ENCODE peak calls at places on chromosomes 16 and 17, in six cellular contexts. C is heart right ventricle; Q is GM23338; J is effector memory CD4-positive, alpha-beta T cell; U is psoas muscle; I is stomach. Z is an unnamed sample.

GRCh38 chr16:73020409-73020884 is 27.5 kb downstream of the ZFHX3 start:
- DNase-seq in U (peak; percentile 85), C (peak; percentile 72), I (peak; percentile 90), Q (no peak), J (no peak), Z (no peak)

GRCh38 chr17:652310-652709 is 62.3 kb downstream of the VPS53 start:
- DNase-seq in C (peak; percentile 77), I (no peak), J (no peak), Q (no peak), U (peak; percentile 90), Z (peak; percentile 77)

GRCh38 chr16:86952769-86953168 is 364.4 kb downstream of the C16orf95 start:
- DNase-seq in I (no peak), J (no peak), Q (no peak), C (no peak), U (no peak), Z (no peak)

GRCh38 chr16:89853306-89853993 is 19.9 kb upstream of the TCF25 start:
- DNase-seq in C (no peak), U (no peak), J (no peak), I (peak; percentile 45), Q (no peak), Z (no peak)

GRCh38 chr17:73841431-73842060 is 197.3 kb upstream of the SDK2 start:
- DNase-seq in J (no peak), Q (peak; percentile 74), U (no peak), C (no peak), I (no peak), Z (peak; percentile 20)

GRCh38 chr16:22664561-22664997 is 149.4 kb upstream of the HS3ST2 start:
- DNase-seq in U (no peak), J (no peak), Q (no peak), I (no peak), C (no peak), Z (no peak)

GRCh38 chr16:61798741-61799140 is 237.5 kb downstream of the CDH8 start:
- DNase-seq in I (no peak), C (no peak), J (no peak), U (no peak), Q (no peak), Z (no peak)

GRCh38 chr17:19508327-19508867 is 25.3 kb upstream of the SLC47A1 start:
- DNase-seq in J (peak; percentile 10), Q (peak; percentile 32), C (peak; percentile 39), I (no peak), U (peak; percentile 31), Z (peak; percentile 42)

GRCh38 chr17:42743595-42744282 is 1.1 kb downstream of the EZH1 start:
- DNase-seq in J (no peak), Q (peak; percentile 58), U (no peak), I (no peak), C (no peak), Z (no peak)

GRCh38 chr17:20982589-20983358 is 60.0 kb downstream of the USP22 start:
- DNase-seq in J (no peak), Q (no peak), C (no peak), I (peak; percentile 15), U (no peak), Z (no peak)

GRCh38 chr17:45224671-45225050 is 3.0 kb downstream of the FMNL1 start:
- DNase-seq in I (no peak), U (no peak), Q (no peak), J (no peak), C (no peak), Z (no peak)

GRCh38 chr17:35257080-35257701 is 14.3 kb downstream of the SLFN5 start:
- DNase-seq in I (peak; percentile 89), U (no peak), C (peak; percentile 37), Q (peak; percentile 6), J (no peak), Z (no peak)

GRCh38 chr16:51225902-51226301 is 74.8 kb upstream of the SALL1 start:
- DNase-seq in I (no peak), U (no peak), Q (no peak), J (no peak), C (no peak), Z (no peak)

GRCh38 chr16:2854700-2855309 is 3.2 kb downstream of the PRSS22 start:
- DNase-seq in U (no peak), I (no peak), Q (peak; percentile 71), J (no peak), C (no peak), Z (no peak)

GRCh38 chr17:4318186-4318585 is 48.3 kb downstream of the UBE2G1 start:
- DNase-seq in I (no peak), J (no peak), C (no peak), Q (peak; percentile 41), U (no peak), Z (no peak)

GRCh38 chr16:88599092-88599733 is 29.0 kb downstream of the ZC3H18 start:
- DNase-seq in I (peak; percentile 50), U (peak; percentile 79), J (no peak), C (peak; percentile 83), Q (no peak), Z (peak; percentile 14)

GRCh38 chr16:35302859-35303258 is 1843.4 kb downstream of the TP53TG3F start:
- DNase-seq in C (no peak), Q (no peak), I (no peak), U (no peak), J (no peak), Z (no peak)

GRCh38 chr17:60923000-60923399 is 245.3 kb downstream of the BCAS3 start:
- DNase-seq in C (no peak), J (no peak), Q (no peak), I (no peak), U (no peak), Z (no peak)

GRCh38 chr17:44707755-44708400 is 587 bp upstream of the DBF4B start:
- DNase-seq in C (no peak), J (no peak), Q (no peak), I (no peak), U (no peak), Z (no peak)

GRCh38 chr17:3963214-3964201 is 729 bp downstream of the ATP2A3 start:
- DNase-seq in J (peak; percentile 52), I (peak; percentile 51), Q (peak; percentile 69), C (no peak), U (no peak), Z (no peak)

GRCh38 chr17:63919311-63919723 is 678 bp upstream of the GH1 start:
- DNase-seq in Q (peak; percentile 82), J (peak; percentile 54), C (no peak), U (peak; percentile 47), I (peak; percentile 63), Z (no peak)

GRCh38 chr17:29154516-29155234 is 25.5 kb downstream of the MYO18A start:
- DNase-seq in U (no peak), J (no peak), I (peak; percentile 49), Q (no peak), C (no peak), Z (peak; percentile 31)

GRCh38 chr17:38906429-38907172 is 18.8 kb upstream of the LASP1NB start:
- DNase-seq in U (peak; percentile 27), C (no peak), I (no peak), J (no peak), Q (no peak), Z (no peak)

GRCh38 chr17:68382582-68383085 is 74.7 kb downstream of the WIPI1 start:
- DNase-seq in I (no peak), C (no peak), Q (no peak), J (no peak), U (no peak), Z (no peak)

GRCh38 chr17:78875738-78876597 is 27.0 kb downstream of the CEP295NL start:
- DNase-seq in J (no peak), C (no peak), I (no peak), U (no peak), Q (no peak), Z (no peak)

GRCh38 chr17:65593092-65593869 is 31.8 kb upstream of the AXIN2 start:
- DNase-seq in I (no peak), U (no peak), Q (no peak), C (no peak), J (no peak), Z (no peak)
- H3K27ac ChIP-seq in I (no peak overlapping the region), U (no peak overlapping the region), Q (no peak overlapping the region), C (no peak overlapping the region), J (no peak overlapping the region), Z (no peak overlapping the region)

DNA sequence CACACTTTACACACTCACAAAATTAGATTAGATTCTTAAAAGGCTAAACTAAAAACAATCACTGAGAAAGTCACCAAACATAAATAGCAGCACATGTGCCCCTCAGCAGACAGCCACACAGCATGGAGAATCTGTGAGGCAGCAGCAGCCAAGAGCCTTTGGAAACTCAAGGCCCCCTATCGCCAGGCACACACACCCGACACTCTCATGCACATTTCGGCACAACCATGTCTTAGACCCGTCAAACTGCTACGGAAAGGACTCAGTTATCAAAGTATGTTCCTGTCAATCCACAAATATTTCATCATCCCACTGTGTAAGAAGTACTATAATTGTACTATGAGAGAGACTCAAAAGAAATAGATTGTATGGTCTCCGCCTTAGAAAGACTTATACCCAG is 20.9 kb downstream of the UBE2O start:
- DNase-seq in I (no peak), C (no peak), J (no peak), U (no peak), Q (no peak), Z (no peak)
- H3K27ac ChIP-seq in I (no peak overlapping the region), C (peak overlapping the region; percentile 76), J (no peak overlapping the region), U (peak overlapping the region; percentile 74), Q (no peak overlapping the region), Z (no peak overlapping the region)

DNA sequence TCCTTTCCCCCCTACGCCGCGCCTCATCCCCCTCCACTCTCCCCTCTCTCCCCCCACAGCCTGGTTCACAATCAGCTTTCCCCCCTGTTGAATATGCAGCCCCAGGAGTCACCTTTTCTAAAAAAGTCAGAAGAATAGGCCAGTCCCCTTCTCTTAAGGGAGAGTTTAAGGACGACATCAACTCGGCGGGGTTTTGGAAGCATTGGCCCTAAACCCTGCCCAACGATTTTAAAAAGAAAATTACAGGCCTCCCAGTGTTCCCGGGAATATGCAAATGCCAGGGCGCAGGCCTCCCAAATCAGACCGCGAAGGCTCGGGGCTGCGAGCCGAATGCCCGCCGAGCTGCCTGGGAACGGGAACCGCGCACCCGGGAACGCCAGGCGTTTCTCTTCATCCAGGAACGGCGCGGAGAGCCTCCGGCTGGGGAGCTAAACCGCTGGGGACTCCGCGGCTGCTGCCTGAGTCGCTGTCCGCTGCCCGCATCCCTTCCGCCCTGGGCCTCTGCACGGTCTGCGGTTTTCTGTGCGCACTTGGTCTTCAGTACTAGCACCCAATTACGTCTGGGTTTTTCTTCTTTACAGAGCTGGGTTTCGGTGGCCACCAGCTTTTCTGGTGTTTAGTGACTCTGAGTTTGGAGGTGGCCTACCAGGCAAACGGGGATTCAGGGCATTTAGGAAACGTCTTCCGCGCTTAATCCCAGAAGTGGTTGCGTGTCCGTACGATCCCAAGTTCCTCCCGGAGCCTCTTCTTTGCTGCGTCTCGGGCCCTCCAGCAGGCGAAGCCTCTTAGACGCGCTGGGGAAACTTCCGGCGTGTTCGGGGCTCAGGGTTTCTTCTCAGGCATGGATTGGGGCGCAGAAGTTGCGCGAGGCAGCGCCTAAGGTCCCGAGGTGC is 5.7 kb downstream of the IRX5 start:
- DNase-seq in U (no peak), I (no peak), C (peak; percentile 35), Q (peak; percentile 75), J (no peak), Z (peak; percentile 15)
- H3K27ac ChIP-seq in U (peak overlapping the region; percentile 77), I (no peak overlapping the region), C (peak overlapping the region; percentile 91), Q (no peak overlapping the region), J (no peak overlapping the region), Z (peak overlapping the region; percentile 30)

DNA sequence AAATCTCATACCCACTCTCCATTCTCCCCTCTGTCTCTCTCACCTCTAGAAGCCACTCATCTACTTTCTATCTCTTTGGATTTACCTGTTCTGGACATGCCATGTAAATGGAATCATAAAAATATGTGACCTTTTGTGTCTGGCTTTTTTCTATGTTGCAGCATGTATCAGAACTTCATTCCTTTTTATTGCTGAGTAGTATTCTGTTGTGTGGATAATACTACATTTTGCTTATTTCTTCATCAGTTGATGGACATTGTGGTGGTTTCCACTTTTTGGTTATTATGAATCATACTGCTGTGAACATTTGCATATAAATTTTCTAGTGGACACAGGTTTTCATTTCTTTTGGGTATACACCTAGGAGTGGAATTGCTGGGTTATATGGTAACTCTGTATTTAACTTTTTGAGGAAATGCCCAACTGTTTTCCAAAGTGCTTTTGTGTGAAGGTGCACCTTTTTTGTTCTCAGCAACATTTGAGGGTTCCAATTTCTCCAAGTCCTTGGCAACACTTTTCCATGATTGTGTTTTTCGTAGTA is 18.2 kb downstream of the MRTFB start:
- DNase-seq in U (no peak), Q (no peak), I (no peak), C (no peak), J (no peak), Z (no peak)
- H3K27ac ChIP-seq in U (no peak overlapping the region), Q (no peak overlapping the region), I (no peak overlapping the region), C (no peak overlapping the region), J (no peak overlapping the region), Z (no peak overlapping the region)